ENCODE peak calls at places on chromosomes 5 and 9, in seven cellular contexts. One of them, this sample, is unnamed.
A peak's percentile ranks its signal among the peaks of the same experiment; 100 is the strongest.

GRCh38 chr5:120446068-120446492 is 18.0 kb upstream of the PRR16 start:
- DNase-seq in heart left ventricle: no peak
- DNase-seq in SJSA1: peak; percentile 83
- DNase-seq in A673: peak; percentile 78
- DNase-seq in colonic mucosa: no peak
- DNase-seq in left ventricle myocardium inferior: no peak
- DNase-seq in CD8-positive, alpha-beta memory T cell: no peak
- DNase-seq in this sample: no peak

GRCh38 chr5:142794527-142794926 is 24.4 kb downstream of the ARHGAP26 start:
- DNase-seq in CD8-positive, alpha-beta memory T cell: no peak
- DNase-seq in heart left ventricle: no peak
- DNase-seq in left ventricle myocardium inferior: no peak
- DNase-seq in SJSA1: no peak
- DNase-seq in colonic mucosa: no peak
- DNase-seq in A673: no peak
- DNase-seq in this sample: no peak

GRCh38 chr5:168770996-168771395 is 191.8 kb upstream of the PANK3 start:
- DNase-seq in A673: no peak
- DNase-seq in heart left ventricle: no peak
- DNase-seq in CD8-positive, alpha-beta memory T cell: no peak
- DNase-seq in SJSA1: no peak
- DNase-seq in left ventricle myocardium inferior: no peak
- DNase-seq in colonic mucosa: no peak
- DNase-seq in this sample: no peak

GRCh38 chr5:117455236-117456233 is 880.9 kb upstream of the SEMA6A start:
- DNase-seq in SJSA1: no peak
- DNase-seq in CD8-positive, alpha-beta memory T cell: no peak
- DNase-seq in left ventricle myocardium inferior: no peak
- DNase-seq in colonic mucosa: peak; percentile 60
- DNase-seq in A673: peak; percentile 29
- DNase-seq in heart left ventricle: no peak
- DNase-seq in this sample: no peak

GRCh38 chr9:111700776-111701175 is 39.4 kb downstream of the GNG10 start:
- DNase-seq in heart left ventricle: no peak
- DNase-seq in colonic mucosa: peak; percentile 66
- DNase-seq in A673: no peak
- DNase-seq in SJSA1: no peak
- DNase-seq in left ventricle myocardium inferior: no peak
- DNase-seq in CD8-positive, alpha-beta memory T cell: no peak
- DNase-seq in this sample: no peak

GRCh38 chr5:73152411-73153388 is 20.3 kb upstream of the TMEM174 start:
- DNase-seq in left ventricle myocardium inferior: no peak
- DNase-seq in CD8-positive, alpha-beta memory T cell: no peak
- DNase-seq in A673: no peak
- DNase-seq in heart left ventricle: no peak
- DNase-seq in colonic mucosa: peak; percentile 44
- DNase-seq in SJSA1: no peak
- DNase-seq in this sample: no peak

GRCh38 chr5:140977003-140977402 is 10.7 kb downstream of the PCDHAC2 start:
- DNase-seq in CD8-positive, alpha-beta memory T cell: no peak
- DNase-seq in left ventricle myocardium inferior: no peak
- DNase-seq in heart left ventricle: no peak
- DNase-seq in A673: peak; percentile 83
- DNase-seq in colonic mucosa: no peak
- DNase-seq in SJSA1: no peak
- DNase-seq in this sample: no peak

GRCh38 chr5:158805195-158805594 is 294.5 kb downstream of the EBF1 start:
- DNase-seq in SJSA1: no peak
- DNase-seq in CD8-positive, alpha-beta memory T cell: no peak
- DNase-seq in colonic mucosa: no peak
- DNase-seq in A673: no peak
- DNase-seq in left ventricle myocardium inferior: no peak
- DNase-seq in heart left ventricle: no peak
- DNase-seq in this sample: no peak

GRCh38 chr5:36704131-36704530 is 97.7 kb downstream of the SLC1A3 start:
- DNase-seq in colonic mucosa: no peak
- DNase-seq in SJSA1: no peak
- DNase-seq in heart left ventricle: peak; percentile 50
- DNase-seq in CD8-positive, alpha-beta memory T cell: no peak
- DNase-seq in A673: no peak
- DNase-seq in left ventricle myocardium inferior: no peak
- DNase-seq in this sample: no peak

GRCh38 chr9:18006591-18006990 is 427.7 kb downstream of the SH3GL2 start:
- DNase-seq in A673: no peak
- DNase-seq in SJSA1: no peak
- DNase-seq in colonic mucosa: no peak
- DNase-seq in heart left ventricle: no peak
- DNase-seq in CD8-positive, alpha-beta memory T cell: no peak
- DNase-seq in left ventricle myocardium inferior: no peak
- DNase-seq in this sample: no peak

GRCh38 chr9:36623280-36623679 is 50.6 kb downstream of the MELK start:
- DNase-seq in A673: no peak
- DNase-seq in CD8-positive, alpha-beta memory T cell: no peak
- DNase-seq in SJSA1: no peak
- DNase-seq in colonic mucosa: no peak
- DNase-seq in heart left ventricle: no peak
- DNase-seq in left ventricle myocardium inferior: no peak
- DNase-seq in this sample: no peak

GRCh38 chr9:83596899-83597504 is 25.9 kb upstream of the IDNK start:
- DNase-seq in heart left ventricle: no peak
- DNase-seq in CD8-positive, alpha-beta memory T cell: peak; percentile 3
- DNase-seq in left ventricle myocardium inferior: no peak
- DNase-seq in A673: peak; percentile 54
- DNase-seq in colonic mucosa: peak; percentile 53
- DNase-seq in SJSA1: peak; percentile 47
- DNase-seq in this sample: peak; percentile 82

GRCh38 chr9:99745085-99745484 is 76.6 kb upstream of the NR4A3 start:
- DNase-seq in heart left ventricle: no peak
- DNase-seq in colonic mucosa: no peak
- DNase-seq in CD8-positive, alpha-beta memory T cell: no peak
- DNase-seq in A673: no peak
- DNase-seq in SJSA1: no peak
- DNase-seq in left ventricle myocardium inferior: no peak
- DNase-seq in this sample: no peak

GRCh38 chr9:14315754-14316573 is 2.0 kb upstream of the NFIB start:
- DNase-seq in heart left ventricle: peak; percentile 50
- DNase-seq in CD8-positive, alpha-beta memory T cell: no peak
- DNase-seq in colonic mucosa: peak; percentile 47
- DNase-seq in A673: no peak
- DNase-seq in SJSA1: no peak
- DNase-seq in left ventricle myocardium inferior: peak; percentile 35
- DNase-seq in this sample: no peak

GRCh38 chr9:77807295-77807694 is 159.2 kb upstream of the GNA14 start:
- DNase-seq in left ventricle myocardium inferior: no peak
- DNase-seq in heart left ventricle: no peak
- DNase-seq in colonic mucosa: no peak
- DNase-seq in SJSA1: no peak
- DNase-seq in CD8-positive, alpha-beta memory T cell: no peak
- DNase-seq in A673: peak; percentile 45
- DNase-seq in this sample: no peak

GRCh38 chr9:12961276-12961809 is 186.5 kb downstream of the LURAP1L start:
- DNase-seq in colonic mucosa: no peak
- DNase-seq in left ventricle myocardium inferior: no peak
- DNase-seq in CD8-positive, alpha-beta memory T cell: no peak
- DNase-seq in A673: no peak
- DNase-seq in heart left ventricle: no peak
- DNase-seq in SJSA1: no peak
- DNase-seq in this sample: no peak

GRCh38 chr5:139389701-139390638 is at the start of gene MZB1:
- DNase-seq in left ventricle myocardium inferior: no peak
- DNase-seq in CD8-positive, alpha-beta memory T cell: peak; percentile 41
- DNase-seq in colonic mucosa: no peak
- DNase-seq in A673: no peak
- DNase-seq in SJSA1: no peak
- DNase-seq in heart left ventricle: no peak
- DNase-seq in this sample: peak; percentile 85

GRCh38 chr5:57494104-57495098 is 11.8 kb upstream of the ACTBL2 start:
- DNase-seq in left ventricle myocardium inferior: peak; percentile 30
- DNase-seq in SJSA1: peak; percentile 98
- DNase-seq in heart left ventricle: peak; percentile 73
- DNase-seq in colonic mucosa: peak; percentile 40
- DNase-seq in A673: peak; percentile 91
- DNase-seq in CD8-positive, alpha-beta memory T cell: no peak
- DNase-seq in this sample: no peak

GRCh38 chr5:57493034-57493433 is 10.4 kb upstream of the ACTBL2 start:
- DNase-seq in heart left ventricle: no peak
- DNase-seq in A673: no peak
- DNase-seq in colonic mucosa: no peak
- DNase-seq in CD8-positive, alpha-beta memory T cell: no peak
- DNase-seq in SJSA1: no peak
- DNase-seq in left ventricle myocardium inferior: no peak
- DNase-seq in this sample: no peak

GRCh38 chr5:57495688-57496087 is 13.1 kb upstream of the ACTBL2 start:
- DNase-seq in colonic mucosa: no peak
- DNase-seq in heart left ventricle: no peak
- DNase-seq in CD8-positive, alpha-beta memory T cell: no peak
- DNase-seq in A673: peak; percentile 38
- DNase-seq in SJSA1: no peak
- DNase-seq in left ventricle myocardium inferior: no peak
- DNase-seq in this sample: no peak

GRCh38 chr5:57497733-57498132 is 15.1 kb upstream of the ACTBL2 start:
- DNase-seq in left ventricle myocardium inferior: no peak
- DNase-seq in heart left ventricle: no peak
- DNase-seq in A673: no peak
- DNase-seq in SJSA1: no peak
- DNase-seq in colonic mucosa: no peak
- DNase-seq in CD8-positive, alpha-beta memory T cell: no peak
- DNase-seq in this sample: no peak

GRCh38 chr5:57495285-57495684 is 12.7 kb upstream of the ACTBL2 start:
- DNase-seq in heart left ventricle: no peak
- DNase-seq in colonic mucosa: no peak
- DNase-seq in left ventricle myocardium inferior: no peak
- DNase-seq in SJSA1: no peak
- DNase-seq in A673: no peak
- DNase-seq in CD8-positive, alpha-beta memory T cell: no peak
- DNase-seq in this sample: no peak
- H3K27ac ChIP-seq in heart left ventricle: no peak overlapping the region
- H3K27ac ChIP-seq in colonic mucosa: peak overlapping the region; percentile 18
- H3K27ac ChIP-seq in left ventricle myocardium inferior: no peak overlapping the region
- H3K27ac ChIP-seq in SJSA1: peak overlapping the region; percentile 83
- H3K27ac ChIP-seq in A673: peak overlapping the region; percentile 76
- H3K27ac ChIP-seq in CD8-positive, alpha-beta memory T cell: no peak overlapping the region
- H3K27ac ChIP-seq in this sample: no peak overlapping the region

GRCh38 chr9:95061916-95062600 is 255.5 kb downstream of the FANCC start:
- DNase-seq in CD8-positive, alpha-beta memory T cell: no peak
- DNase-seq in left ventricle myocardium inferior: no peak
- DNase-seq in heart left ventricle: no peak
- DNase-seq in SJSA1: no peak
- DNase-seq in colonic mucosa: no peak
- DNase-seq in A673: no peak
- DNase-seq in this sample: no peak

GRCh38 chr9:95060916-95061315 is 256.6 kb downstream of the FANCC start:
- DNase-seq in A673: no peak
- DNase-seq in left ventricle myocardium inferior: no peak
- DNase-seq in heart left ventricle: no peak
- DNase-seq in SJSA1: no peak
- DNase-seq in CD8-positive, alpha-beta memory T cell: no peak
- DNase-seq in colonic mucosa: no peak
- DNase-seq in this sample: no peak

GRCh38 chr9:95062601-95063065 is 254.9 kb downstream of the FANCC start:
- DNase-seq in colonic mucosa: no peak
- DNase-seq in CD8-positive, alpha-beta memory T cell: no peak
- DNase-seq in SJSA1: no peak
- DNase-seq in heart left ventricle: no peak
- DNase-seq in left ventricle myocardium inferior: no peak
- DNase-seq in A673: no peak
- DNase-seq in this sample: no peak

GRCh38 chr9:95065224-95065623 is 252.3 kb downstream of the FANCC start:
- DNase-seq in CD8-positive, alpha-beta memory T cell: no peak
- DNase-seq in colonic mucosa: no peak
- DNase-seq in A673: no peak
- DNase-seq in heart left ventricle: peak; percentile 67
- DNase-seq in left ventricle myocardium inferior: no peak
- DNase-seq in SJSA1: no peak
- DNase-seq in this sample: no peak

GRCh38 chr9:95063300-95063699 is 254.2 kb downstream of the FANCC start:
- DNase-seq in heart left ventricle: no peak
- DNase-seq in left ventricle myocardium inferior: no peak
- DNase-seq in CD8-positive, alpha-beta memory T cell: no peak
- DNase-seq in SJSA1: no peak
- DNase-seq in colonic mucosa: no peak
- DNase-seq in A673: no peak
- DNase-seq in this sample: no peak
- H3K4me1 ChIP-seq in heart left ventricle: peaks cover 100% of the 10 kb centered on the region
- H3K4me1 ChIP-seq in left ventricle myocardium inferior: peaks cover 100% of the 10 kb centered on the region
- H3K4me1 ChIP-seq in CD8-positive, alpha-beta memory T cell: no peaks in the 10 kb centered on the region
- H3K4me1 ChIP-seq in SJSA1: peaks cover 19% of the 10 kb centered on the region
- H3K4me1 ChIP-seq in colonic mucosa: no peaks in the 10 kb centered on the region
- H3K4me1 ChIP-seq in A673: peaks cover 11% of the 10 kb centered on the region
- H3K4me1 ChIP-seq in this sample: no peaks in the 10 kb centered on the region

DNA sequence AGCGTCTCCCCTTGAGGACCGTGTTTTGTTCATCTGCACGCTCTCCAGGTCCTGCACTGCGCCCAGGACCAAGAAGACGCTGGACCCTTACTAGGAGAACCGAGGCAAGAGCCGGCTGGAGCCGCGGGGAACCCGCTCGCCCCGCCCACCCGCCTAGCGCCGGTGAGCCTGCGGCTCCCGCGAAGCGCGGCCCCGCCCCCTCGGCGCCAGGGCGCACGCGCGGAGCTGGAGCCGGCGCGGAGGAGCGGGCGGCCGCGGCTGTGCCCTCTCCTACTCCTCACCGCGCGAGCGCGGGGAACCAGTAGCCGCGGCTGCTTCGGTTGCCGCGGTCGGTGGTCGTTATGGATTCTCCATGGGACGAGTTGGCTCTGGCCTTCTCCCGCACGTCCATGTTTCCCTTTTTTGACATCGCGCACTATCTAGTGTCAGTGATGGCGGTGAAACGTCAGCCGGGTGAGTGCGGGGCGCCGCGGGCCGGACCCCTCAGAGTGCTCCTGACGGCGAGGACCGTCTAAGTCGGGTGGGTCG is at the start of gene TMEM38B:
- DNase-seq in colonic mucosa: peak; percentile 82
- DNase-seq in left ventricle myocardium inferior: peak; percentile 80
- DNase-seq in heart left ventricle: peak; percentile 87
- DNase-seq in A673: peak; percentile 86
- DNase-seq in SJSA1: peak; percentile 73
- DNase-seq in CD8-positive, alpha-beta memory T cell: peak; percentile 84
- DNase-seq in this sample: peak; percentile 94
- H3K27ac ChIP-seq in colonic mucosa: peak within 1 kb of the TSS; percentile 29
- H3K27ac ChIP-seq in left ventricle myocardium inferior: peak within 1 kb of the TSS; percentile 88
- H3K27ac ChIP-seq in heart left ventricle: peak within 1 kb of the TSS; percentile 83
- H3K27ac ChIP-seq in A673: no peak within 1 kb of the TSS
- H3K27ac ChIP-seq in SJSA1: no peak within 1 kb of the TSS
- H3K27ac ChIP-seq in CD8-positive, alpha-beta memory T cell: peak within 1 kb of the TSS; percentile 29
- H3K27ac ChIP-seq in this sample: peak within 1 kb of the TSS; percentile 85

DNA sequence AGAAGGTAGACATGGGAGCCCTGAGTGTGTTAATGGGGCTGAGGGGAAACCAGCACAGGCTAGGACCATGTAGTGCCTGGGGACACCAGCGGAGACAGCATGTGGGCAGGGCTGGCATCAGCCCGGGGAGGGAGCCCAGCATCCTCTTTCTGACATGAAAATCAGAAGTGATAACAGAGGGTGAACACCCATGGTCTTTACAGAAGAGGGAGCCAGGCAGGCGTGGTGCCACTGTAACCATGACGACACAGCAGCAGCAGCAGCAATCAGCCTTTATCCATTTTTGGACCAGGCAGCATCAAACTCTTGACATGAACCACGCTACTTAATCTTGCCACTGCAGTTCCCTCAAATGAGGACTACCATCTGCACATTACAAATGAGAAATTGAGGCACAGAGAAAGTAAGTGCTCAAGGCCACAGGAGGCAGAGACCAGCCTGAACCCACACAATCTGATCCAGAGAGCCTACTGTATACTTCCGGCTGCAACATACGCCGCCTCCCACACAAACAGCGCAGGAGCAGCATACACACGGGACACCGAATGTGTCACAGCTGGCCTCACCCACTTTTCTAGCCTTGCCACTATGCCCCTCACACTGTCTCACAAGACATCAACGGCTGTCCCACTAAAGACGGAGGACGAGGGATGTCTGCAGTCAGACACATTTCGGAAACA is 23.8 kb downstream of the CAMSAP1 start:
- DNase-seq in left ventricle myocardium inferior: no peak
- DNase-seq in A673: no peak
- DNase-seq in heart left ventricle: no peak
- DNase-seq in colonic mucosa: no peak
- DNase-seq in SJSA1: no peak
- DNase-seq in CD8-positive, alpha-beta memory T cell: no peak
- DNase-seq in this sample: peak; percentile 81
- H3K4me1 ChIP-seq in left ventricle myocardium inferior: peaks cover 63% of the 10 kb centered on the region
- H3K4me1 ChIP-seq in A673: peaks cover 35% of the 10 kb centered on the region
- H3K4me1 ChIP-seq in heart left ventricle: peaks cover 45% of the 10 kb centered on the region
- H3K4me1 ChIP-seq in colonic mucosa: no peaks in the 10 kb centered on the region
- H3K4me1 ChIP-seq in SJSA1: peaks cover 13% of the 10 kb centered on the region
- H3K4me1 ChIP-seq in CD8-positive, alpha-beta memory T cell: peaks cover 43% of the 10 kb centered on the region
- H3K4me1 ChIP-seq in this sample: peaks cover 73% of the 10 kb centered on the region